ENCODE peak calls at places on chromosome 17, in four cellular contexts. L is RPMI7951; Z is stimulated activated CD8-positive, alpha-beta memory T cell treated with anti-CD3 and anti-CD28 coated beads, Interleukin-7, amount 100 ng/mL, for 1 hour; U is NCI-H1436 treated with DMSO at 0.1 percent for 48 hours. Q is an unnamed sample.

GRCh38 chr17:76827736-76828135 is 40.5 kb upstream of the MGAT5B start:
- DNase-seq in U (no peak), Z (no peak), L (peak), Q (no peak)

GRCh38 chr17:7849185-7850117 is 5.4 kb upstream of the TMEM88 start:
- DNase-seq in U (no peak), L (no peak), Z (no peak), Q (no peak)

GRCh38 chr17:66268247-66268927 is 34.0 kb upstream of the PRKCA start:
- DNase-seq in Z (no peak), L (peak), U (no peak), Q (no peak)

GRCh38 chr17:69506489-69506888 is 92.0 kb downstream of the MAP2K6 start:
- DNase-seq in L (peak), U (no peak), Z (no peak), Q (no peak)

GRCh38 chr17:45096141-45096540 is 35.0 kb downstream of the NMT1 start:
- DNase-seq in U (no peak), Z (no peak), L (peak), Q (peak)

GRCh38 chr17:73489991-73490390 is 154.3 kb downstream of the SDK2 start:
- DNase-seq in U (no peak), Z (no peak), L (no peak), Q (no peak)

GRCh38 chr17:5672815-5673430 is 88.6 kb upstream of the NLRP1 start:
- DNase-seq in Z (no peak), L (no peak), U (no peak), Q (no peak)

GRCh38 chr17:29622337-29623282 is at the start of gene CORO6:
- DNase-seq in L (peak), Z (peak), U (peak), Q (peak)

GRCh38 chr17:57732062-57732461 is 13.0 kb downstream of the CCDC182 start:
- DNase-seq in L (no peak), U (no peak), Z (no peak), Q (no peak)

GRCh38 chr17:7538891-7539290 is 10.0 kb upstream of the TNFSF12 start:
- DNase-seq in L (no peak), Z (no peak), U (no peak), Q (no peak)

GRCh38 chr17:67606471-67606870 is 111.3 kb upstream of the NOL11 start:
- DNase-seq in U (no peak), Z (no peak), L (no peak), Q (no peak)

GRCh38 chr17:68344701-68345136 is 53.4 kb downstream of the ARSG start:
- DNase-seq in L (no peak), Z (no peak), U (no peak), Q (no peak)

GRCh38 chr17:80245566-80246265 is 14.9 kb upstream of the RNF213 start:
- DNase-seq in U (no peak), L (no peak), Z (no peak), Q (no peak)

GRCh38 chr17:50908140-50908859 is 42.1 kb upstream of the TOB1 start:
- DNase-seq in Z (no peak), L (no peak), U (no peak), Q (no peak)

GRCh38 chr17:75758131-75758905 is 6.7 kb downstream of the GALK1 start:
- DNase-seq in Z (no peak), L (no peak), U (no peak), Q (no peak)

GRCh38 chr17:50440172-50440837 is 14.3 kb downstream of the ACSF2 start:
- DNase-seq in L (no peak), U (no peak), Z (no peak), Q (no peak)

GRCh38 chr17:45197108-45197507 is 24.6 kb upstream of the FMNL1 start:
- DNase-seq in U (no peak), Z (no peak), L (no peak), Q (no peak)

GRCh38 chr17:412211-413015 is 59.8 kb upstream of the RPH3AL start:
- DNase-seq in L (peak), Z (no peak), U (no peak), Q (peak)

Q was measured in HTR-8/SVneo.